ENCODE peak calls at places on chromosomes 3 and 15, in five cellular contexts. One of them, this sample, is unnamed. For H3K27me3, the result is how much of the 10 kb centered on the place peaks cover.

GRCh38 chr3:44000586-44000985 is 241.1 kb upstream of the TOPAZ1 start:
- DNase-seq in Peyer's patch: no peak
- DNase-seq in esophagus squamous epithelium: no peak
- DNase-seq in tibial nerve: no peak
- DNase-seq in gastrocnemius medialis: no peak
- DNase-seq in this sample: no peak

GRCh38 chr15:44385344-44385942 is 42.0 kb upstream of the CTDSPL2 start:
- DNase-seq in tibial nerve: no peak
- DNase-seq in Peyer's patch: no peak
- DNase-seq in esophagus squamous epithelium: no peak
- DNase-seq in gastrocnemius medialis: no peak
- DNase-seq in this sample: no peak

GRCh38 chr3:13890377-13891016 is 10.6 kb upstream of the WNT7A start:
- DNase-seq in esophagus squamous epithelium: no peak
- DNase-seq in Peyer's patch: no peak
- DNase-seq in tibial nerve: no peak
- DNase-seq in gastrocnemius medialis: no peak
- DNase-seq in this sample: no peak

GRCh38 chr15:96276438-96277210 is 53.9 kb upstream of the NR2F2 start:
- DNase-seq in esophagus squamous epithelium: no peak
- DNase-seq in Peyer's patch: no peak
- DNase-seq in gastrocnemius medialis: no peak
- DNase-seq in tibial nerve: no peak
- DNase-seq in this sample: no peak

GRCh38 chr3:170062769-170063168 is 25.0 kb downstream of the GPR160 start:
- DNase-seq in esophagus squamous epithelium: no peak
- DNase-seq in tibial nerve: no peak
- DNase-seq in Peyer's patch: no peak
- DNase-seq in gastrocnemius medialis: no peak
- DNase-seq in this sample: peak

GRCh38 chr15:60582370-60583036 is 103.6 kb upstream of the ICE2 start:
- DNase-seq in tibial nerve: no peak
- DNase-seq in gastrocnemius medialis: no peak
- DNase-seq in esophagus squamous epithelium: no peak
- DNase-seq in Peyer's patch: no peak
- DNase-seq in this sample: no peak

GRCh38 chr3:172259191-172259590 is 189.1 kb downstream of the GHSR start:
- DNase-seq in Peyer's patch: no peak
- DNase-seq in gastrocnemius medialis: no peak
- DNase-seq in tibial nerve: no peak
- DNase-seq in esophagus squamous epithelium: no peak
- DNase-seq in this sample: no peak

GRCh38 chr15:66955871-66956585 is 109.4 kb upstream of the SMAD3 start:
- DNase-seq in tibial nerve: no peak
- DNase-seq in gastrocnemius medialis: no peak
- DNase-seq in esophagus squamous epithelium: no peak
- DNase-seq in Peyer's patch: no peak
- DNase-seq in this sample: no peak

GRCh38 chr3:11455977-11456376 is 183.8 kb downstream of the ATG7 start:
- DNase-seq in esophagus squamous epithelium: no peak
- DNase-seq in gastrocnemius medialis: no peak
- DNase-seq in Peyer's patch: no peak
- DNase-seq in tibial nerve: no peak
- DNase-seq in this sample: no peak

GRCh38 chr3:58237940-58238681 is 519 bp downstream of the ABHD6 start:
- DNase-seq in esophagus squamous epithelium: peak
- DNase-seq in tibial nerve: peak
- DNase-seq in gastrocnemius medialis: peak
- DNase-seq in Peyer's patch: peak
- DNase-seq in this sample: peak

GRCh38 chr3:58236527-58237237 is 910 bp upstream of the ABHD6 start:
- DNase-seq in esophagus squamous epithelium: no peak
- DNase-seq in tibial nerve: no peak
- DNase-seq in Peyer's patch: no peak
- DNase-seq in gastrocnemius medialis: no peak
- DNase-seq in this sample: peak

GRCh38 chr3:58237238-58237939 is at the start of gene ABHD6:
- DNase-seq in tibial nerve: peak
- DNase-seq in gastrocnemius medialis: peak
- DNase-seq in Peyer's patch: peak
- DNase-seq in esophagus squamous epithelium: peak
- DNase-seq in this sample: peak

GRCh38 chr3:58241321-58242044 is 3.9 kb downstream of the ABHD6 start:
- DNase-seq in esophagus squamous epithelium: no peak
- DNase-seq in tibial nerve: no peak
- DNase-seq in gastrocnemius medialis: no peak
- DNase-seq in Peyer's patch: no peak
- DNase-seq in this sample: no peak

DNA sequence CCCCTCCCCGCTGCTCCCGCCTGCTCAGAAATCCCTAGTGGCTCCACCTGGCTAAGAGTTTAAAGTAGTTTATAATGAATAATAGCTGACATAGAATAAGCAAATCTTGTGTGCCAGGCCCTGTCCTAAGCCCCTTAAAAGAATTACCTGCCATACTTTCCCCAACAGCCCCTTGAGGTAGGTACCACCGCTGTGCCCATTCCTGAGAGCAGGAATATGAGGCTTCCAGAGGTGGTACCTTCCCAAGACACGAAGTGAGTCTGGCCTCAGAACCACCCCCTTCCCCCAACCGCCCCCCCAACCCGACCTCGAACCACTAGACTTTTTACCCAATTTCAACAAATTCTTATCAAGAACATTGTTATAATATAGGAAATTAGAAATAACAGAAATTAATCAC is 1.2 kb downstream of the ABHD6 start:
- DNase-seq in tibial nerve: no peak
- DNase-seq in esophagus squamous epithelium: no peak
- DNase-seq in gastrocnemius medialis: no peak
- DNase-seq in Peyer's patch: no peak
- DNase-seq in this sample: no peak
- H3K27me3 ChIP-seq in tibial nerve: under half
- H3K27me3 ChIP-seq in esophagus squamous epithelium: under half
- H3K27me3 ChIP-seq in gastrocnemius medialis: under half
- H3K27me3 ChIP-seq in Peyer's patch: under half
- H3K27me3 ChIP-seq in this sample: under half

GRCh38 chr3:127714151-127714571 is 41.4 kb downstream of the ABTB1 start:
- DNase-seq in gastrocnemius medialis: no peak
- DNase-seq in esophagus squamous epithelium: no peak
- DNase-seq in Peyer's patch: peak
- DNase-seq in tibial nerve: no peak
- DNase-seq in this sample: no peak

GRCh38 chr3:127712881-127713771 is 40.4 kb downstream of the ABTB1 start:
- DNase-seq in Peyer's patch: peak
- DNase-seq in tibial nerve: no peak
- DNase-seq in esophagus squamous epithelium: no peak
- DNase-seq in gastrocnemius medialis: no peak
- DNase-seq in this sample: no peak

GRCh38 chr3:127715541-127715940 is 42.8 kb downstream of the ABTB1 start:
- DNase-seq in Peyer's patch: no peak
- DNase-seq in tibial nerve: no peak
- DNase-seq in esophagus squamous epithelium: no peak
- DNase-seq in gastrocnemius medialis: no peak
- DNase-seq in this sample: no peak

GRCh38 chr3:127716334-127716733 is 43.6 kb downstream of the ABTB1 start:
- DNase-seq in esophagus squamous epithelium: no peak
- DNase-seq in gastrocnemius medialis: no peak
- DNase-seq in tibial nerve: no peak
- DNase-seq in Peyer's patch: no peak
- DNase-seq in this sample: no peak

GRCh38 chr3:127714866-127715265 is 42.1 kb downstream of the ABTB1 start:
- DNase-seq in gastrocnemius medialis: no peak
- DNase-seq in Peyer's patch: peak
- DNase-seq in esophagus squamous epithelium: no peak
- DNase-seq in tibial nerve: no peak
- DNase-seq in this sample: no peak
- H3K4me3 ChIP-seq in gastrocnemius medialis: no peak
- H3K4me3 ChIP-seq in Peyer's patch: no peak
- H3K4me3 ChIP-seq in esophagus squamous epithelium: no peak
- H3K4me3 ChIP-seq in tibial nerve: no peak
- H3K4me3 ChIP-seq in this sample: no peak

GRCh38 chr3:52847241-52847640 is 12.4 kb upstream of the MUSTN1 start:
- DNase-seq in esophagus squamous epithelium: no peak
- DNase-seq in gastrocnemius medialis: no peak
- DNase-seq in tibial nerve: no peak
- DNase-seq in Peyer's patch: peak
- DNase-seq in this sample: no peak
- TF ChIP-seq POLR2A in esophagus squamous epithelium: no peak
- TF ChIP-seq POLR2A in gastrocnemius medialis: no peak
- TF ChIP-seq POLR2A in tibial nerve: no peak
- TF ChIP-seq POLR2A in Peyer's patch: no peak
- TF ChIP-seq POLR2A in this sample: no peak

DNA sequence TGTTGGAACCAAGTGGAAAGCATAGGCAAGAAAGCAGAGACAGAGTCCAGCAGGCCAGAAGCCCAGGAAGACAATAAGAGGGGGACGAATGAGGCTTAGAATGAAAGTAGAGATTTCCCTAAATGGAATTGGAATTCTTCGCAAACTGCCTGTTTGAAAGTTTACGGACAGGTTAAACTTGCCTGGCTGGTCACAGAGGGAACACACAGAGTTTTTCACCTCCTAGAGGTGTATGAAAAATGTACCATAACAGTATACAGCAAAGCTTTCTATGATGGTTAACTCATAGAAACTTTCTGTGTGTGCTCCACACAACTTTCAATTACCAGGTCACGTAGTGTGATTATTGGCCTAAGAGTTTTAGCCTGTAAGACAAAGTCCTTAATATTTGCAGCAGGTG is 453.7 kb upstream of the KCNMB2 start:
- DNase-seq in esophagus squamous epithelium: no peak
- DNase-seq in Peyer's patch: no peak
- DNase-seq in tibial nerve: no peak
- DNase-seq in gastrocnemius medialis: no peak
- DNase-seq in this sample: no peak
- H3K27me3 ChIP-seq in esophagus squamous epithelium: under half
- H3K27me3 ChIP-seq in Peyer's patch: under half
- H3K27me3 ChIP-seq in tibial nerve: under half
- H3K27me3 ChIP-seq in gastrocnemius medialis: under half
- H3K27me3 ChIP-seq in this sample: under half

DNA sequence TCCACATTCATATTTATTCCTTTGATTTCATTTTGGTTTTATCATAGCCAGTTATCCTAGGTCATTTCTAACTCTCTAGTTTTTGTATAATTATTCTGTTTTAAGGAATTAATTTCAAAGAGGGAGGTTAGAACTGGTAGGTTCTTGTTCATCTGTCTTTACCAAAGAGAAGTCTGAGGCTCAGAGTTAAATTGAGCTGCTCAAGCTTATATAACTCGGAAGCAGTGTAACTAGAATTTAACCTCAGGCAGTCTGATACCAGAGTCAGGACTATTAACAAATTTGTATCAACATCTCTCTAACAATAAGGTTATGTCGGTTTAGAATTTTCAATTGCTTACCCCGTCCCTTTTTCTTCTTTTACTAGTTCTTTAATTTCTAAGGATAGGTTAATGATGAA is 84.1 kb downstream of the AKAP13 start:
- DNase-seq in gastrocnemius medialis: no peak
- DNase-seq in esophagus squamous epithelium: no peak
- DNase-seq in tibial nerve: no peak
- DNase-seq in Peyer's patch: no peak
- DNase-seq in this sample: no peak
- H3K4me3 ChIP-seq in gastrocnemius medialis: no peak
- H3K4me3 ChIP-seq in esophagus squamous epithelium: no peak
- H3K4me3 ChIP-seq in tibial nerve: no peak
- H3K4me3 ChIP-seq in Peyer's patch: no peak
- H3K4me3 ChIP-seq in this sample: no peak

GRCh38 chr3:48236531-48236930 is 4.4 kb upstream of the ZNF589 start:
- DNase-seq in tibial nerve: no peak
- DNase-seq in esophagus squamous epithelium: no peak
- DNase-seq in Peyer's patch: no peak
- DNase-seq in gastrocnemius medialis: peak
- DNase-seq in this sample: no peak
- TF ChIP-seq POLR2A in tibial nerve: no peak
- TF ChIP-seq POLR2A in esophagus squamous epithelium: no peak
- TF ChIP-seq POLR2A in Peyer's patch: no peak
- TF ChIP-seq POLR2A in gastrocnemius medialis: no peak
- TF ChIP-seq POLR2A in this sample: peak

DNA sequence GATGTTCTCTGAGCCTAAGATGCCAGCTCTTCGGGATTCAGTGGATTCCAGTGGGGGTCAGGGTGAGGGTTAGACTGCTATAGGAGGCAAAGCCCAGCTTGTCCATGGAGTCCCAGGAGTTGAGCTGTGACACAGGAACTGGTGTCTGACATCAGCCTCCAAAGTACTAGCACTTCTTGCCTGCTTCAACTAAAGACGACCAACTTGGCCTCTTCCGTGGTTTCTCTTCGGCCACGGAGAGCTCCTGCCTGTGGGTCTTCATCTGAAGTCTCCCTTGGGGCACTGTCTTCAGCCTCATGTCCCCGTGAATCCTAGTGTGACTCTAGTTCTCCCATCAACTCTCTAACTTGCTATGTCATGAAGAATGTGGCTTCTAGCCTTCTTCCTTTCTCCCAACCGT is 12.8 kb upstream of the ACAN start:
- DNase-seq in esophagus squamous epithelium: no peak
- DNase-seq in tibial nerve: no peak
- DNase-seq in gastrocnemius medialis: no peak
- DNase-seq in Peyer's patch: no peak
- DNase-seq in this sample: no peak
- H3K27me3 ChIP-seq in esophagus squamous epithelium: under half
- H3K27me3 ChIP-seq in tibial nerve: under half
- H3K27me3 ChIP-seq in gastrocnemius medialis: under half
- H3K27me3 ChIP-seq in Peyer's patch: under half
- H3K27me3 ChIP-seq in this sample: under half

DNA sequence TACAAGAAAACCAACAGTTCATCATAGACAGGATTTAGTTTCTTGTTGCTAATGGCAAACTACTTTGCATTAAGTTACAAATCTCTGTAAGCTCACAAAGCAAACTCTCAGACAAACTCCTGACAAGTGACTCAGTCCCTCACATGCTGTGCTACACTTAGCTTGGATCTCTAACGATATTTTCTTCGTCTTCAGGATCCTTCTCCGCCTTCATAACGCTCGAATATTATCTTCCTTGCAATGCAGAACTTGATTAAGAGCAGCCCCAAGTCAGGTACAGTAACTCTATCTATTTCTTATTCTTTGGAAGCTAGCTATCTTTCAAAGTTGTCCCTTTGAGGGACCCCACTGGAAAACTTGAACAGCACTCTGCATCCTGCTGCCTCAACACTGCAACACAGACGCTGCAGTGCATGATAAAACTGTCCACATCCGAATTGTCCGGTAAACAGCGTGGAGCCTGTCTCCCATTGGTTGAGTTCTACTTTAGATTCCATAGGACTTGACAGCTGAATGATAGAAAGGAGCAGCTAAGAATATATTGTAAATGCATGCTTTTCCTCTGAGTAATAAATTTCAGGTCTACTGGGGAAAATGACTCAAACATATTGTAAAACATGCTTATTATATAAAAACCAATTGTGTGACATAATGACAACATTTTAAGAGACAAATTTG is 61.3 kb downstream of the UACA start:
- DNase-seq in Peyer's patch: no peak
- DNase-seq in esophagus squamous epithelium: no peak
- DNase-seq in tibial nerve: no peak
- DNase-seq in gastrocnemius medialis: peak
- DNase-seq in this sample: no peak
- H3K4me3 ChIP-seq in Peyer's patch: no peak
- H3K4me3 ChIP-seq in esophagus squamous epithelium: no peak
- H3K4me3 ChIP-seq in tibial nerve: no peak
- H3K4me3 ChIP-seq in gastrocnemius medialis: peak
- H3K4me3 ChIP-seq in this sample: no peak

DNA sequence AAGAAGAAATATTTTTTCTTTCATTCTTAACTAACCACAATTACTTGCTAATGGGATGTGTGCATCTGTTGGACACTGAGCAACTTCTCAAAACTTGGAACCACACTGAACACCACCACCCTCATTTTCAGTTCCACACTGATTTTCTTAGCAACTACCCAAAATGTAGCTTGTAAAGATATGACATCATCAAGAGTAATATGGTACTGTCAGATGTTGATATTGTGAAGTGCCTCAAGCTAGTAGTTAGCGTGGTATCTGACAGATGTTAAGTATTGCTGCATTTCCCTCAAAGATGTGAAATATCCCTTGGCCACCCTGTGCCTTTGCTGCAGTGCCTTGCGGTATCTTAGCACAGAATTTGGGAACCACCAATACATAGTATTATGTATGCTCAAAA is 9.3 kb downstream of the RFTN1 start:
- DNase-seq in tibial nerve: no peak
- DNase-seq in Peyer's patch: no peak
- DNase-seq in esophagus squamous epithelium: no peak
- DNase-seq in gastrocnemius medialis: no peak
- DNase-seq in this sample: no peak
- TF ChIP-seq POLR2A in tibial nerve: no peak
- TF ChIP-seq POLR2A in Peyer's patch: no peak
- TF ChIP-seq POLR2A in esophagus squamous epithelium: no peak
- TF ChIP-seq POLR2A in gastrocnemius medialis: no peak
- TF ChIP-seq POLR2A in this sample: no peak

This sample was measured in upper lobe of left lung.